ENCODE peak calls at places on chromosome 20, in ten cellular contexts. X, L, R, Z, W, Q, K, P, I and D are unnamed samples.

GRCh38 chr20:276620-277495 is 13.7 kb downstream of the C20orf96 start:
- DNase-seq in W (no peak), I (no peak), X (no peak), Q (no peak), P (no peak), L (no peak), Z (no peak), R (no peak), K (no peak), D (no peak)

GRCh38 chr20:25514195-25514594 is 71.1 kb downstream of the NINL start:
- DNase-seq in I (no peak), Q (no peak), K (no peak), P (no peak), Z (no peak), L (no peak), R (no peak), W (no peak), X (no peak), D (no peak)

GRCh38 chr20:61609461-61609860 is 357.4 kb downstream of the CDH4 start:
- DNase-seq in Q (no peak), R (no peak), Z (no peak), K (no peak), L (no peak), P (no peak), X (no peak), I (no peak), W (no peak), D (no peak)

GRCh38 chr20:62624325-62624690 is 18.0 kb upstream of the SLCO4A1 start:
- DNase-seq in K (no peak), P (no peak), Q (no peak), L (peak), W (no peak), I (no peak), Z (no peak), R (no peak), X (no peak), D (no peak)

GRCh38 chr20:44231713-44232468 is 15.2 kb upstream of the GDAP1L1 start:
- DNase-seq in K (no peak), W (no peak), Q (no peak), P (no peak), X (no peak), Z (no peak), R (no peak), L (no peak), I (no peak), D (no peak)

GRCh38 chr20:48416002-48416401 is 411.8 kb downstream of the PREX1 start:
- DNase-seq in Z (no peak), W (no peak), R (no peak), Q (no peak), P (no peak), X (no peak), K (no peak), I (no peak), L (no peak), D (no peak)

GRCh38 chr20:32681175-32682084 is 7.7 kb upstream of the C20orf203 start:
- DNase-seq in P (peak), K (no peak), I (no peak), L (peak), Q (peak), X (peak), Z (no peak), W (no peak), R (no peak), D (no peak)

GRCh38 chr20:17225891-17226409 is 890 bp upstream of the PCSK2 start:
- DNase-seq in L (no peak), X (peak), I (no peak), Z (peak), R (no peak), W (no peak), P (no peak), K (no peak), Q (no peak), D (peak)

GRCh38 chr20:62887147-62887859 is 25.7 kb upstream of the TCFL5 start:
- DNase-seq in P (peak), W (no peak), Z (peak), X (peak), L (peak), R (no peak), Q (peak), K (no peak), I (no peak), D (no peak)

GRCh38 chr20:8094415-8094818 is 37.6 kb upstream of the PLCB1 start:
- DNase-seq in X (no peak), Z (peak), I (no peak), L (no peak), R (no peak), K (no peak), Q (peak), W (no peak), P (peak), D (no peak)

GRCh38 chr20:19552144-19552895 is 205.7 kb upstream of the RIN2 start:
- DNase-seq in R (no peak), I (no peak), W (no peak), Z (no peak), K (peak), Q (peak), X (no peak), L (peak), P (no peak), D (no peak)

GRCh38 chr20:39289316-39289715 is 327.2 kb downstream of the DHX35 start:
- DNase-seq in K (no peak), W (no peak), X (no peak), Q (no peak), L (no peak), P (no peak), Z (no peak), I (no peak), R (no peak), D (no peak)

GRCh38 chr20:50284811-50285375 is 94.3 kb downstream of the CEBPB start:
- DNase-seq in K (no peak), P (peak), Z (peak), R (no peak), W (no peak), L (no peak), I (no peak), Q (no peak), X (no peak), D (no peak)

GRCh38 chr20:37531856-37532255 is 4.2 kb upstream of the BLCAP start:
- DNase-seq in Z (no peak), R (no peak), K (no peak), I (no peak), P (no peak), Q (no peak), X (no peak), L (no peak), W (no peak), D (no peak)

GRCh38 chr20:3171391-3172125 is 1.8 kb downstream of the LZTS3 start:
- DNase-seq in P (no peak), W (no peak), Q (no peak), I (no peak), K (no peak), L (no peak), Z (no peak), X (no peak), R (no peak), D (no peak)

GRCh38 chr20:2705931-2706645 is 13.5 kb downstream of the EBF4 start:
- DNase-seq in P (no peak), I (no peak), W (no peak), L (no peak), K (no peak), X (no peak), Q (no peak), Z (no peak), R (no peak), D (no peak)

GRCh38 chr20:48886811-48887210 is 34.7 kb upstream of the ARFGEF2 start:
- DNase-seq in P (no peak), I (no peak), R (no peak), L (no peak), Q (no peak), Z (no peak), K (no peak), X (no peak), W (no peak), D (no peak)

GRCh38 chr20:13819885-13820645 is 35.2 kb downstream of the NDUFAF5 start:
- DNase-seq in P (peak), K (no peak), L (peak), Z (no peak), X (peak), R (no peak), Q (peak), W (no peak), I (no peak), D (no peak)

GRCh38 chr20:60035-60918 is 27.2 kb upstream of the DEFB125 start:
- DNase-seq in L (no peak), P (peak), K (no peak), Z (no peak), Q (no peak), R (no peak), X (no peak), W (no peak), I (no peak), D (no peak)